ENCODE peak calls at places on chromosomes 5 and 9, in ten cellular contexts. C, W, D, J, T, F, Q, N, V and U are unnamed samples.

GRCh38 chr9:128286435-128286834 is 10.4 kb downstream of the SWI5 start:
- DNase-seq in C (peak; percentile 47), Q (peak; percentile 51), N (no peak), F (no peak), W (no peak), V (no peak), J (no peak), T (no peak), D (peak; percentile 66), U (no peak)

GRCh38 chr5:61313960-61314681 is 17.9 kb upstream of the ZSWIM6 start:
- DNase-seq in D (peak; percentile 85), Q (peak; percentile 92), N (peak; percentile 45), J (peak; percentile 71), C (no peak), V (peak; percentile 18), T (no peak), W (no peak), F (peak; percentile 78), U (peak; percentile 58)

GRCh38 chr5:97134634-97135033 is 7.8 kb downstream of the LIX1 start:
- DNase-seq in F (no peak), N (no peak), J (no peak), C (no peak), W (no peak), T (no peak), Q (no peak), V (peak; percentile 75), D (no peak), U (no peak)

GRCh38 chr9:128912270-128912853 is 8.4 kb upstream of the PHYHD1 start:
- DNase-seq in C (no peak), V (peak; percentile 89), Q (peak; percentile 97), N (no peak), J (no peak), F (no peak), W (no peak), D (peak; percentile 68), T (no peak), U (peak; percentile 91)

GRCh38 chr5:152437861-152438260 is 32.8 kb upstream of the NMUR2 start:
- DNase-seq in N (no peak), Q (no peak), J (no peak), W (no peak), D (no peak), F (no peak), T (no peak), C (no peak), V (peak; percentile 72), U (no peak)

GRCh38 chr9:21294325-21294724 is 10.8 kb downstream of the IFNA5 start:
- DNase-seq in D (no peak), T (no peak), Q (peak; percentile 47), C (no peak), V (no peak), F (no peak), J (no peak), W (no peak), N (no peak), U (no peak)

GRCh38 chr9:101472891-101473290 is 37.3 kb upstream of the ALDOB start:
- DNase-seq in C (no peak), J (no peak), D (no peak), V (no peak), N (no peak), T (no peak), F (no peak), Q (no peak), W (no peak), U (no peak)

GRCh38 chr5:45692481-45692880 is 3.7 kb downstream of the HCN1 start:
- DNase-seq in V (no peak), C (no peak), F (no peak), J (no peak), Q (no peak), W (no peak), T (no peak), D (no peak), N (no peak), U (no peak)

GRCh38 chr9:28059192-28059591 is 485.9 kb upstream of the C9orf72 start:
- DNase-seq in T (no peak), V (no peak), C (no peak), W (no peak), Q (no peak), F (no peak), N (no peak), D (no peak), J (no peak), U (no peak)

GRCh38 chr5:137808503-137809135 is 54.5 kb upstream of the HNRNPA0 start:
- DNase-seq in V (peak; percentile 65), N (no peak), W (no peak), C (peak; percentile 35), J (no peak), D (peak; percentile 18), Q (peak; percentile 7), T (no peak), F (no peak), U (no peak)

GRCh38 chr9:14281136-14281795 is 32.7 kb downstream of the NFIB start:
- DNase-seq in V (no peak), Q (peak; percentile 35), J (no peak), C (no peak), N (no peak), W (no peak), T (no peak), D (no peak), F (no peak), U (no peak)

GRCh38 chr5:72955143-72955767 is 586 bp upstream of the FCHO2 start:
- DNase-seq in F (peak; percentile 94), C (peak; percentile 88), T (peak; percentile 88), J (no peak), Q (no peak), V (peak; percentile 88), D (peak; percentile 87), W (no peak), N (no peak), U (no peak)

GRCh38 chr9:20319641-20320337 is 302.5 kb downstream of the MLLT3 start:
- DNase-seq in W (no peak), J (no peak), N (no peak), Q (peak; percentile 94), D (peak; percentile 16), F (no peak), C (no peak), V (no peak), T (no peak), U (peak; percentile 76)

GRCh38 chr9:121729769-121730168 is 78.3 kb downstream of the DAB2IP start:
- DNase-seq in Q (no peak), T (no peak), C (no peak), F (no peak), D (no peak), W (no peak), V (no peak), N (no peak), J (no peak), U (no peak)
- H3K4me1 ChIP-seq in Q (peaks cover 16% of the 10 kb centered on the region), T (peaks cover 93% of the 10 kb centered on the region), C (peaks cover 97% of the 10 kb centered on the region), F (peaks cover 3% of the 10 kb centered on the region), D (peaks cover 8% of the 10 kb centered on the region), W (peaks cover 3% of the 10 kb centered on the region), V (no peaks in the 10 kb centered on the region), N (peaks cover 80% of the 10 kb centered on the region), J (peaks cover 4% of the 10 kb centered on the region), U (no peaks in the 10 kb centered on the region)

GRCh38 chr5:10596886-10597451 is 33.1 kb downstream of the ANKRD33B start:
- DNase-seq in T (no peak), D (no peak), V (no peak), N (no peak), C (no peak), J (no peak), F (no peak), Q (no peak), W (no peak), U (no peak)
- H3K27ac ChIP-seq in T (peak overlapping the region; percentile 79), D (no peak overlapping the region), V (no peak overlapping the region), N (peak overlapping the region; percentile 64), C (no peak overlapping the region), J (no peak overlapping the region), F (no peak overlapping the region), Q (no peak overlapping the region), W (no peak overlapping the region), U (no peak overlapping the region)

DNA sequence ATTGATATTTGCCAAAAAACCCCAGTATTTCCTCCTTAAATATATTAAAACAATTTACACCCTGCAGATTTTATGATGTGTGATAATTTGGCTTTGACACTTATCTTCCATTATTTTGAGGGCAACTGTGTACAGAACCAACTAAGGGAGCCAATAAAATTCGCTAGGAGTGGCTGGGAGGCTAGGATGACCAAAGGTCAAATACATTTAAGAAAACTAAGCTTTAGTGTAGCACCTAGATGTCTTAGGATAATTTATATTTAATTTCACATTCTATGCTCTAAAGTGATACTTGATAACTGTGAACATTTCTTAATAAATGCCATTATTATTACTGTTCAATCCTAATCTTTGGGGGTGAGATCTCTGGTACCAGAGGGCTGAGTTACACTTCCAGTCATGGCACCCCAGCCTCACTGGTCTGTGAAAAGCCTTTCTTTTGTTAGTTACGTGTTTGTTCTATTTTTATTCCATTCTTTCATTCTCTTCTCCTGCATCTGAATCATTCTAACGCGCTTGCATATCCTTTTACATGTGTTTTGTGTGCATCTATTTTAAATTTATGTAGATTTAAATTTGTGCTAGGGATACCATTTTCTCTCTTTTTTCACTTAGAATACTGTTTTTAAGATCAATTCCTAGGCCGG is 19.1 kb downstream of the MSANTD3 start:
- DNase-seq in T (no peak), F (no peak), N (no peak), V (no peak), D (no peak), Q (no peak), W (no peak), C (no peak), J (no peak), U (no peak)
- H3K36me3 ChIP-seq in T (no peaks in the 10 kb centered on the region), F (peaks cover 6% of the 10 kb centered on the region), N (peaks cover 16% of the 10 kb centered on the region), V (peaks cover 20% of the 10 kb centered on the region), D (no peaks in the 10 kb centered on the region), Q (peaks cover 40% of the 10 kb centered on the region), W (no peaks in the 10 kb centered on the region), C (no peaks in the 10 kb centered on the region), J (peaks cover 5% of the 10 kb centered on the region), U (peaks cover 82% of the 10 kb centered on the region)

GRCh38 chr9:130030821-130031481 is 12.0 kb downstream of the FNBP1 start:
- DNase-seq in C (no peak), T (no peak), J (no peak), D (no peak), W (peak; percentile 36), F (no peak), N (no peak), Q (no peak), V (no peak), U (no peak)
- H3K4me1 ChIP-seq in C (peaks cover 67% of the 10 kb centered on the region), T (peaks cover 44% of the 10 kb centered on the region), J (no peaks in the 10 kb centered on the region), D (no peaks in the 10 kb centered on the region), W (peaks cover 92% of the 10 kb centered on the region), F (no peaks in the 10 kb centered on the region), N (peaks cover 72% of the 10 kb centered on the region), Q (peaks cover 13% of the 10 kb centered on the region), V (no peaks in the 10 kb centered on the region), U (peaks cover 30% of the 10 kb centered on the region)